ENCODE peak calls at places on chromosome 15, in six cellular contexts. Q, T, Y, M, I and Z are unnamed samples.
A peak's percentile ranks its signal among the peaks of the same experiment; 100 is the strongest.

GRCh38 chr15:22915866-22916515 is 64.2 kb downstream of the CYFIP1 start:
- DNase-seq in Q (no peak), T (no peak), Y (peak; percentile 5), M (no peak), I (no peak), Z (no peak)

GRCh38 chr15:48416301-48416700 is 85.1 kb downstream of the DUT start:
- DNase-seq in Q (no peak), T (no peak), Y (no peak), M (no peak), I (no peak), Z (no peak)

GRCh38 chr15:29045717-29046116 is 159.9 kb downstream of the APBA2 start:
- DNase-seq in Q (no peak), T (no peak), Y (peak; percentile 55), M (no peak), I (peak; percentile 83), Z (peak; percentile 55)

GRCh38 chr15:62853114-62853832 is 189.3 kb upstream of the TPM1 start:
- DNase-seq in Q (peak; percentile 21), T (no peak), Y (peak; percentile 27), M (no peak), I (peak; percentile 22), Z (no peak)

GRCh38 chr15:77039817-77040216 is 31.1 kb downstream of the TSPAN3 start:
- DNase-seq in Q (no peak), T (no peak), Y (no peak), M (no peak), I (no peak), Z (no peak)

GRCh38 chr15:76235186-76235826 is 76.0 kb downstream of the ETFA start:
- DNase-seq in Q (no peak), T (no peak), Y (peak; percentile 66), M (peak; percentile 71), I (peak; percentile 53), Z (peak; percentile 74)

GRCh38 chr15:60396100-60396499 is 1.7 kb downstream of the ANXA2 start:
- DNase-seq in Q (no peak), T (no peak), Y (peak; percentile 52), M (no peak), I (peak; percentile 57), Z (peak; percentile 27)

GRCh38 chr15:43702174-43702573 is 8.5 kb downstream of the CKMT1A start:
- DNase-seq in Q (no peak), T (no peak), Y (no peak), M (no peak), I (no peak), Z (peak; percentile 3)

GRCh38 chr15:81642451-81642990 is 268.5 kb upstream of the TMC3 start:
- DNase-seq in Q (no peak), T (no peak), Y (no peak), M (no peak), I (peak; percentile 6), Z (peak; percentile 24)

GRCh38 chr15:73464602-73465001 is 21.6 kb downstream of the REC114 start:
- DNase-seq in Q (no peak), T (no peak), Y (peak; percentile 1), M (no peak), I (no peak), Z (peak; percentile 3)

DNA sequence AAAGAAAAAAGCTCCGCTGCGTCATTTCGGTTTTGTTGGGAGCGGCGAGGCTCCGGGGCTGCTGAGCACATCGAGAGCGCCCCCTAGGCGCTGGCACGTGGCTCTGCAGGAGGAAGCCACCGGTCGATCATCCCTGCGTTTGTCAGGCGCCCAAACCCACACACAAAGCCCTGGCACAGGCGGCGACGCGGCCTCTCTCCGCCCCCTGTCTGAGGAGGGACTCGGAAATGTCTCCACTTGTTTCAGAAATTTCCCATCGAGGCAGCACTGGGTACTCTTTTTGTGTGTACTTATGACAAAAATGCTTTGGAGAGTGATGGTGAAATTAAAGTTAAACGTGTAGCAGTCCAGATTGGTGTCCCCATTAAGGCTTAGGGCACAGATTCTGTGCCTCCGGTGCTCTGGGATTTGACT is 407.3 kb upstream of the ONECUT1 start:
- DNase-seq in Q (peak; percentile 40), T (no peak), Y (peak; percentile 57), M (peak; percentile 44), I (peak; percentile 14), Z (peak; percentile 32)
- H3K4me3 ChIP-seq in Q (no peak overlapping the region), T (peak overlapping the region; percentile 20), Y (no peak overlapping the region), M (no peak overlapping the region), I (no peak overlapping the region), Z (no peak overlapping the region)

GRCh38 chr15:47027322-47027946 is 689.9 kb upstream of the SEMA6D start:
- DNase-seq in Q (no peak), T (no peak), Y (no peak), M (no peak), I (no peak), Z (no peak)
- TF ChIP-seq CTCF in Q (no peak), T (no peak), Y (no peak), M (no peak), I (no peak), Z (no peak)

GRCh38 chr15:40065166-40065565 is 26.2 kb upstream of the SRP14 start:
- DNase-seq in Q (no peak), T (peak; percentile 29), Y (no peak), M (no peak), I (no peak), Z (no peak)
- H3K4me3 ChIP-seq in Q (no peak overlapping the region), T (no peak overlapping the region), Y (no peak overlapping the region), M (no peak overlapping the region), I (no peak overlapping the region), Z (no peak overlapping the region)

DNA sequence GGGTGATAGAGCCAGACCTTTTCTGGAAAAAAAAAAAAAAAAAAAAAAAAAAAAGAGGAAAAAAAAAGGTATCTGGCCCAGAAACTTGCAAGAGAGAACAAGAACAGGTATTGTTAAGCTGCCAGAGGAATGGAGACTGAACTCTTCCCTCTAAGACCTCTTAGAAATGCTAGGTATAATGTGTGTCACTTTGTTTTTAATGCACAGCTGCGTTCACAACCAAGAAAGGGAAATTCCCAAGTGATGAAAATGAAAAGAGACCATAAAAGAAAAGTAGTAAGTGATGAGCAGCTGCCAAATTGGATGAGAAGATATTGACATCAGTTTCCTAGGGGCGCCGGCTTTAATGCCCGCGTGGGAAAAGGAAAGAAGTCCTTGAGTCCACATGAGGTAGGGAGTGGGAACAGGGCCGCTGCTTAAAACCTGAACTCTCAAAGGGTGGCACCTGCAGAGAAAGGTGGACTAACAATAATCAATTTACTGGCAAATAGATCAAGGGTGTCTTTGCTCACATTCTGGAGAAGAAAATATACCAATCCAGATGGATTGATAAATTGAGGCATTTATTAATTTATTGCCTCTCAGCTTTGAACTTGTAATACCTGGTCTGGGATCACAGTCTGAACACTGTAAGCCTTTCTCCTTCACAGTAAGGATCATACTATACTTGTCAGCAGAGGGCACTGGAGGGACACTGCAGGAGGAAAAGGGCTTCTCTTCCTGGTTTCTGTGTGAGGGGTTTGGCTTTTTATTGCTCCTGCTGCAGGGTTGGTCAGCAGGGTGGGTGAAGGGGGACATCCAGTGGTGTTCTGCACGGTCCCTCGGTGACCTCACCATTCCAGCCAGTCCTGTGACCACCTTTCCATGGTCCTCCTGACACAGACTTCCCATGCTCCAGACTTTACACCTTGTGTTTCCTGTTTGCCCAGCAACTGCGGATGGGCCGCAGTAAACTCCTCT is 131.6 kb downstream of the AQP9 start:
- DNase-seq in Q (peak; percentile 39), T (no peak), Y (peak; percentile 82), M (peak; percentile 81), I (peak; percentile 78), Z (peak; percentile 84)
- TF ChIP-seq CTCF in Q (peak; percentile 44), T (peak; percentile 46), Y (peak; percentile 88), M (peak; percentile 88), I (peak; percentile 72), Z (peak; percentile 92)

GRCh38 chr15:31160297-31160696 is 58.8 kb upstream of the TRPM1 start:
- DNase-seq in Q (no peak), T (no peak), Y (no peak), M (no peak), I (no peak), Z (no peak)
- H3K4me3 ChIP-seq in Q (no peak overlapping the region), T (no peak overlapping the region), Y (no peak overlapping the region), M (no peak overlapping the region), I (no peak overlapping the region), Z (no peak overlapping the region)